ENCODE peak calls at places on chromosomes 6 and 20, in four cellular contexts. T is choroid plexus epithelial cell, B is tibial nerve, Z is AG04450. C is an unnamed sample.

GRCh38 chr6:74768120-74768519 is 437.7 kb downstream of the COL12A1 start:
- DNase-seq in T (no peak), B (no peak), Z (no peak), C (peak)

GRCh38 chr20:38723982-38724602 is at the start of gene SLC32A1:
- DNase-seq in T (no peak), B (no peak), Z (no peak), C (no peak)

GRCh38 chr20:62834967-62835730 is 18.3 kb downstream of the COL9A3 start:
- DNase-seq in T (no peak), B (no peak), Z (no peak), C (no peak)

GRCh38 chr20:48686238-48687096 is 141.3 kb downstream of the PREX1 start:
- DNase-seq in T (peak), B (no peak), Z (no peak), C (peak)

GRCh38 chr6:130063806-130064205 is 45.4 kb downstream of the L3MBTL3 start:
- DNase-seq in T (no peak), B (no peak), Z (no peak), C (peak)

GRCh38 chr20:19756756-19757486 is 1.1 kb upstream of the RIN2 start:
- DNase-seq in T (no peak), B (no peak), Z (no peak), C (no peak)

GRCh38 chr6:16690244-16691142 is 70.8 kb downstream of the ATXN1 start:
- DNase-seq in T (peak), B (no peak), Z (no peak), C (no peak)

GRCh38 chr20:11430652-11431051 is 487.0 kb upstream of the BTBD3 start:
- DNase-seq in T (no peak), B (no peak), Z (no peak), C (no peak)

GRCh38 chr20:41643504-41643938 is 25.3 kb upstream of the CHD6 start:
- DNase-seq in T (peak), B (no peak), Z (peak), C (no peak)

GRCh38 chr20:36303020-36303595 is 3.0 kb upstream of the DLGAP4 start:
- DNase-seq in T (no peak), B (no peak), Z (no peak), C (peak)

GRCh38 chr20:17533396-17533795 is 2.2 kb upstream of the BFSP1 start:
- DNase-seq in T (peak), B (no peak), Z (no peak), C (peak)

GRCh38 chr6:15906393-15906976 is 222.4 kb upstream of the MYLIP start:
- DNase-seq in T (no peak), B (no peak), Z (no peak), C (no peak)

GRCh38 chr6:136757150-136757549 is 35.1 kb downstream of the MAP3K5 start:
- DNase-seq in T (peak), B (no peak), Z (no peak), C (no peak)

GRCh38 chr6:52745764-52746201 is 17.5 kb downstream of the GSTA2 start:
- DNase-seq in T (no peak), B (no peak), Z (no peak), C (no peak)

GRCh38 chr20:19969106-19969505 is 48.1 kb upstream of the NAA20 start:
- DNase-seq in T (no peak), B (no peak), Z (no peak), C (no peak)

GRCh38 chr6:157281570-157281969 is 41.7 kb downstream of the TMEM242 start:
- DNase-seq in T (no peak), B (no peak), Z (no peak), C (no peak)

GRCh38 chr6:37940074-37940847 is 120.7 kb downstream of the ZFAND3 start:
- DNase-seq in T (peak), B (no peak), Z (no peak), C (peak)

GRCh38 chr20:37516697-37517370 is 4.2 kb upstream of the NNAT start:
- DNase-seq in T (peak), B (no peak), Z (peak), C (peak)

GRCh38 chr20:50744143-50744792 is 12.9 kb downstream of the PARD6B start:
- DNase-seq in T (peak), B (no peak), Z (peak), C (peak)

GRCh38 chr6:41570270-41570615 is 24.1 kb downstream of the FOXP4 start:
- DNase-seq in T (no peak), B (no peak), Z (no peak), C (no peak)

GRCh38 chr6:166569206-166569605 is 17.3 kb downstream of the RAMACL start:
- DNase-seq in T (no peak), B (no peak), Z (no peak), C (no peak)

GRCh38 chr20:5528719-5529256 is 212.0 kb upstream of the PROKR2 start:
- DNase-seq in T (peak), B (peak), Z (peak), C (peak)

GRCh38 chr6:63709148-63709547 is 73.5 kb downstream of the PHF3 start:
- DNase-seq in T (no peak), B (no peak), Z (no peak), C (no peak)

GRCh38 chr6:63716169-63716568 is 80.6 kb downstream of the PHF3 start:
- DNase-seq in T (no peak), B (no peak), Z (no peak), C (no peak)

GRCh38 chr6:63708631-63709030 is 73.0 kb downstream of the PHF3 start:
- DNase-seq in T (no peak), B (no peak), Z (no peak), C (no peak)

GRCh38 chr6:63713332-63713731 is 77.7 kb downstream of the PHF3 start:
- DNase-seq in T (no peak), B (no peak), Z (no peak), C (no peak)

GRCh38 chr6:63714091-63714490 is 78.5 kb downstream of the PHF3 start:
- DNase-seq in T (no peak), B (no peak), Z (no peak), C (no peak)
- TF ChIP-seq CTCF in T (no peak), B (no peak), Z (no peak), C (no peak)

GRCh38 chr6:28090902-28091586 is 10.7 kb downstream of the ZNF165 start:
- DNase-seq in T (no peak), B (no peak), Z (no peak), C (peak)
- H3K4me3 ChIP-seq in T (peak), B (peak), Z (peak), C (peak)

GRCh38 chr6:119978274-119978889 is 628.8 kb upstream of the MAN1A1 start:
- DNase-seq in T (peak), B (no peak), Z (no peak), C (peak)
- TF ChIP-seq CTCF in T (peak), B (peak), Z (peak), C (peak)

DNA sequence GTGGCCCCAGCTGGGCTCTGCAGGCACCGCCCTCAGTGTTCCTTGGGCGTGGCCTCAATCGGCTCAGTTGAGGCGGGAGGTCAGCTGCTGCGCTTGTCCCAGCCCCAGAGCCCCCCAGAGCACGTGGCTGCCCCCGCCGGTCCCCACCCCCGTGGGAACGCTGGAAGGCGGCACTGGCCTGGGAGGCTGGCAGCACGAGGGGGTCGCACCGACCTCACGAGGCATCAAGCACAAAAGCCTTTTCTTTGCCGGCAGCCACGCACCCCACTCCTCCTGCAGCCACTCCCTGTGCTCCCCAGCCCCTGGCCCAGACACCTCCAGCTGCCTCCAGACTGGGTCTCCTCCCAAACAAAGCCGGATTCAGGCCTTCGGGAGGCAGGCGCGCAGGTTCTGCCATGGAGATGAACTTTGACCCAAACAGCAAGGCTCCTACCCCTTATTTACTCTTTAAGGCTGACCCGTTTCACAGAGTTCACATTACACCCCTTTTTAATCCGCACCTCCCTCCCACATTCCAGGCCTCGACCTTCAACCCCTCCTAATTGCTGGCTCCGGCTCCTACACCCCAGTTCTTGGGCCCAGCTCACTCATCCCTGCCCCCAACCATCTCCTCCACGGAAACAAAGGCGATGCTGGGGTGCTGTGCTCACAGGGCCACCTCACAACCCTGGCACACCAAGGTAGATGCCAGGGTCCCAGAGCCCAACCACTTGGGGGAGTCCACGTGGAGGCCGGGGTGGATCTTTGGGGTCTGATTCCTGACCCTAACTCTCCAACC is 111.7 kb downstream of the NOL4L start:
- DNase-seq in T (no peak), B (no peak), Z (no peak), C (no peak)
- H3K4me3 ChIP-seq in T (peak), B (peak), Z (peak), C (no peak)